ENCODE peak calls at places on chromosome X, in nine cellular contexts. O, K, M, J, C, U, V, N and L are unnamed samples.

GRCh38 chrX:143940119-143940518 is 56.2 kb downstream of the UBE2NL start:
- DNase-seq in O (no peak), K (no peak), M (no peak), J (no peak), C (no peak), U (no peak), V (no peak), N (no peak), L (no peak)

GRCh38 chrX:129736491-129736890 is 2.3 kb upstream of the XPNPEP2 start:
- DNase-seq in O (no peak), K (no peak), M (peak), J (no peak), C (no peak), U (no peak), V (no peak), N (no peak), L (no peak)

GRCh38 chrX:48891402-48892288 is 5.9 kb downstream of the TIMM17B start:
- DNase-seq in O (peak), K (peak), M (peak), J (peak), C (peak), U (peak), V (peak), N (peak), L (peak)

GRCh38 chrX:108396188-108396885 is 41.9 kb downstream of the COL4A6 start:
- DNase-seq in O (no peak), K (peak), M (no peak), J (no peak), C (no peak), U (no peak), V (no peak), N (no peak), L (no peak)

GRCh38 chrX:34365482-34365881 is 233.4 kb upstream of the FAM47A start:
- DNase-seq in O (no peak), K (peak), M (no peak), J (no peak), C (no peak), U (peak), V (no peak), N (peak), L (no peak)

GRCh38 chrX:40104649-40105015 is 6.9 kb upstream of the BCOR start:
- DNase-seq in O (peak), K (peak), M (peak), J (peak), C (peak), U (peak), V (peak), N (no peak), L (peak)

GRCh38 chrX:140766024-140766611 is 56.6 kb downstream of the LINC00632 start:
- DNase-seq in O (peak), K (peak), M (peak), J (peak), C (peak), U (peak), V (peak), N (peak), L (peak)

GRCh38 chrX:137032841-137033773 is 688 bp downstream of the GPR101 start:
- DNase-seq in O (no peak), K (no peak), M (no peak), J (peak), C (no peak), U (no peak), V (no peak), N (no peak), L (no peak)

GRCh38 chrX:109384569-109385174 is 97.2 kb downstream of the GUCY2F start:
- DNase-seq in O (peak), K (peak), M (no peak), J (no peak), C (no peak), U (peak), V (peak), N (peak), L (no peak)

GRCh38 chrX:72021975-72022374 is 109.7 kb downstream of the RTL5 start:
- DNase-seq in O (no peak), K (no peak), M (no peak), J (no peak), C (no peak), U (peak), V (no peak), N (peak), L (peak)

GRCh38 chrX:103656623-103657022 is 27.8 kb downstream of the TCEAL1 start:
- DNase-seq in O (no peak), K (peak), M (no peak), J (no peak), C (no peak), U (no peak), V (no peak), N (no peak), L (no peak)

GRCh38 chrX:118726887-118727685 is at the start of gene IL13RA1:
- DNase-seq in O (peak), K (peak), M (peak), J (peak), C (peak), U (peak), V (peak), N (peak), L (peak)

GRCh38 chrX:146602246-146602645 is 207.3 kb upstream of the CXorf51B start:
- DNase-seq in O (no peak), K (no peak), M (no peak), J (no peak), C (no peak), U (no peak), V (no peak), N (no peak), L (no peak)

GRCh38 chrX:112874140-112874539 is 33.5 kb upstream of the AMOT start:
- DNase-seq in O (no peak), K (peak), M (no peak), J (no peak), C (no peak), U (no peak), V (no peak), N (no peak), L (no peak)

GRCh38 chrX:50615570-50616158 is 145.0 kb upstream of the DGKK start:
- DNase-seq in O (no peak), K (no peak), M (no peak), J (no peak), C (no peak), U (no peak), V (no peak), N (no peak), L (no peak)

GRCh38 chrX:140918398-140919043 is 83.9 kb upstream of the SPANXB1 start:
- DNase-seq in O (peak), K (peak), M (no peak), J (peak), C (no peak), U (peak), V (no peak), N (peak), L (peak)

GRCh38 chrX:153922932-153923857 is 2.9 kb downstream of the ARHGAP4 start:
- DNase-seq in O (peak), K (peak), M (peak), J (no peak), C (peak), U (peak), V (peak), N (no peak), L (peak)

GRCh38 chrX:42869659-42870476 is 91.9 kb upstream of the PPP1R2C start:
- DNase-seq in O (no peak), K (no peak), M (no peak), J (peak), C (no peak), U (no peak), V (no peak), N (no peak), L (peak)

GRCh38 chrX:12799118-12799517 is 7.9 kb downstream of the PRPS2 start:
- DNase-seq in O (no peak), K (no peak), M (no peak), J (no peak), C (no peak), U (no peak), V (no peak), N (no peak), L (no peak)

GRCh38 chrX:37468111-37468739 is 103.2 kb upstream of the LANCL3 start:
- DNase-seq in O (no peak), K (no peak), M (no peak), J (no peak), C (no peak), U (peak), V (no peak), N (no peak), L (no peak)

GRCh38 chrX:45699158-45699557 is 498.5 kb upstream of the DIPK2B start:
- DNase-seq in O (no peak), K (peak), M (no peak), J (no peak), C (no peak), U (no peak), V (no peak), N (no peak), L (no peak)

GRCh38 chrX:112521658-112522057 is 158.1 kb downstream of the LHFPL1 start:
- DNase-seq in O (no peak), K (no peak), M (no peak), J (no peak), C (no peak), U (no peak), V (no peak), N (no peak), L (no peak)

GRCh38 chrX:43882294-43882681 is at the start of gene MAOB:
- DNase-seq in O (peak), K (no peak), M (peak), J (peak), C (peak), U (peak), V (peak), N (peak), L (no peak)

GRCh38 chrX:118773782-118774181 is 46.4 kb downstream of the IL13RA1 start:
- DNase-seq in O (no peak), K (no peak), M (no peak), J (no peak), C (no peak), U (no peak), V (no peak), N (no peak), L (no peak)

GRCh38 chrX:133921764-133922389 is 63.5 kb downstream of the GPC3 start:
- DNase-seq in O (peak), K (peak), M (no peak), J (peak), C (no peak), U (peak), V (peak), N (peak), L (peak)

GRCh38 chrX:30622361-30622760 is 30.9 kb upstream of the GK start:
- DNase-seq in O (no peak), K (no peak), M (no peak), J (no peak), C (no peak), U (no peak), V (no peak), N (no peak), L (no peak)

GRCh38 chrX:30615229-30615628 is 37.7 kb upstream of the TASL start:
- DNase-seq in O (no peak), K (peak), M (no peak), J (no peak), C (no peak), U (no peak), V (no peak), N (no peak), L (no peak)

GRCh38 chrX:30620125-30620524 is 33.1 kb upstream of the GK start:
- DNase-seq in O (no peak), K (peak), M (no peak), J (no peak), C (no peak), U (no peak), V (no peak), N (no peak), L (no peak)

GRCh38 chrX:30620980-30621716 is 32.1 kb upstream of the GK start:
- DNase-seq in O (peak), K (peak), M (no peak), J (no peak), C (no peak), U (no peak), V (peak), N (no peak), L (no peak)

GRCh38 chrX:30618160-30618765 is 35.0 kb upstream of the GK start:
- DNase-seq in O (no peak), K (no peak), M (no peak), J (peak), C (no peak), U (no peak), V (no peak), N (no peak), L (no peak)
- TF ChIP-seq CTCF in O (no peak), K (peak), M (no peak), J (no peak), C (no peak), U (no peak), V (no peak), N (no peak), L (no peak)

DNA sequence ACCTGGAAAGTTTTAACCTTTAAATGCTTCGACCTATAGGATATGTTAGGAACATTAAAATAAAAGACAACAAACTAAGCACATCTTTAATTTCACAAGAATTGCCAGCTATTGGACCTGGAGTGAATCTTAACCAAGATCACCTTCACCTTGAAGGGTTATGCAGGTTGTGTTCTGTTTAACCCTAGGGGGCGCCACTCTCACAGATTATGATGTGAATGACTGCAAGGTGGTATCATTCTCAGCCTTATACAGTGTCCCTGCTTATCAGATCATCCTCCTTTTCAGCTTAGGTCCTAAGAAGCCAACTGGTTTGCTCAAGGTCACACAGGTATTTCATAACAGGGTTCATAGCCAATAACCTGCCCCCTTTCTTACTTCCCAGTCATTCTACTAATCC is 23.5 kb downstream of the INTS6L start:
- DNase-seq in O (no peak), K (no peak), M (no peak), J (no peak), C (no peak), U (peak), V (no peak), N (peak), L (no peak)
- TF ChIP-seq CTCF in O (no peak), K (no peak), M (no peak), J (peak), C (no peak), U (peak), V (peak), N (peak), L (peak)

GRCh38 chrX:70554081-70554480 is 109.4 kb downstream of the DLG3 start:
- DNase-seq in O (no peak), K (peak), M (no peak), J (no peak), C (no peak), U (no peak), V (no peak), N (no peak), L (no peak)
- TF ChIP-seq CTCF in O (no peak), K (peak), M (peak), J (no peak), C (no peak), U (peak), V (peak), N (no peak), L (peak)

GRCh38 chrX:16786791-16787735 is 797 bp downstream of the TXLNG start:
- DNase-seq in O (no peak), K (no peak), M (peak), J (peak), C (peak), U (peak), V (peak), N (peak), L (peak)
- TF ChIP-seq CTCF in O (no peak), K (no peak), M (no peak), J (no peak), C (no peak), U (no peak), V (no peak), N (no peak), L (no peak)

GRCh38 chrX:2228466-2228865 is 272.3 kb downstream of the DHRSX start:
- DNase-seq in O (no peak), K (no peak), M (no peak), J (no peak), C (no peak), U (no peak), V (no peak), N (no peak), L (no peak)

GRCh38 chrX:2226182-2226581 is 274.6 kb downstream of the DHRSX start:
- DNase-seq in O (no peak), K (no peak), M (no peak), J (no peak), C (no peak), U (no peak), V (no peak), N (no peak), L (no peak)

GRCh38 chrX:2226906-2227656 is 273.7 kb downstream of the DHRSX start:
- DNase-seq in O (no peak), K (no peak), M (no peak), J (no peak), C (no peak), U (no peak), V (no peak), N (no peak), L (no peak)

GRCh38 chrX:2230457-2230856 is 270.3 kb downstream of the DHRSX start:
- DNase-seq in O (no peak), K (no peak), M (no peak), J (no peak), C (no peak), U (no peak), V (no peak), N (no peak), L (no peak)

GRCh38 chrX:2231570-2232192 is 269.1 kb downstream of the DHRSX start:
- DNase-seq in O (no peak), K (no peak), M (no peak), J (no peak), C (no peak), U (no peak), V (no peak), N (no peak), L (no peak)
- TF ChIP-seq CTCF in O (no peak), K (no peak), M (no peak), J (no peak), C (no peak), U (no peak), V (no peak), N (no peak), L (no peak)